ENCODE peak calls at places on chromosomes 12 and 14, in four cellular contexts. One of them, this sample, is unnamed.

GRCh38 chr14:74979442-74980397 is 23.0 kb upstream of the EIF2B2 start:
- DNase-seq in H9: peak
- DNase-seq in heart left ventricle: no peak
- DNase-seq in posterior cingulate gyrus: no peak
- DNase-seq in this sample: no peak

GRCh38 chr14:62468946-62469345 is 576.3 kb downstream of the KCNH5 start:
- DNase-seq in H9: no peak
- DNase-seq in heart left ventricle: no peak
- DNase-seq in posterior cingulate gyrus: no peak
- DNase-seq in this sample: no peak

GRCh38 chr14:65738339-65738738 is 325.8 kb downstream of the FUT8 start:
- DNase-seq in H9: no peak
- DNase-seq in heart left ventricle: no peak
- DNase-seq in posterior cingulate gyrus: no peak
- DNase-seq in this sample: no peak

GRCh38 chr14:91352696-91353692 is 64.6 kb downstream of the CCDC88C start:
- DNase-seq in H9: no peak
- DNase-seq in heart left ventricle: no peak
- DNase-seq in posterior cingulate gyrus: no peak
- DNase-seq in this sample: no peak

GRCh38 chr12:57759360-57759980 is 4.6 kb downstream of the MARCHF9 start:
- DNase-seq in H9: peak
- DNase-seq in heart left ventricle: no peak
- DNase-seq in posterior cingulate gyrus: no peak
- DNase-seq in this sample: no peak

GRCh38 chr12:26226629-26227375 is 31.4 kb downstream of the SSPN start:
- DNase-seq in H9: peak
- DNase-seq in heart left ventricle: no peak
- DNase-seq in posterior cingulate gyrus: peak
- DNase-seq in this sample: peak

GRCh38 chr12:52130695-52131094 is 51.2 kb downstream of the SMIM41 start:
- DNase-seq in H9: no peak
- DNase-seq in heart left ventricle: no peak
- DNase-seq in posterior cingulate gyrus: no peak
- DNase-seq in this sample: no peak

GRCh38 chr14:61145903-61146411 is 135.2 kb downstream of the TMEM30B start:
- DNase-seq in H9: no peak
- DNase-seq in heart left ventricle: no peak
- DNase-seq in posterior cingulate gyrus: no peak
- DNase-seq in this sample: no peak

GRCh38 chr14:24292118-24292807 is 7.3 kb downstream of the DHRS1 start:
- DNase-seq in H9: no peak
- DNase-seq in heart left ventricle: no peak
- DNase-seq in posterior cingulate gyrus: no peak
- DNase-seq in this sample: no peak

GRCh38 chr12:8628731-8629130 is 16.1 kb upstream of the AICDA start:
- DNase-seq in H9: no peak
- DNase-seq in heart left ventricle: no peak
- DNase-seq in posterior cingulate gyrus: no peak
- DNase-seq in this sample: no peak

GRCh38 chr12:21065845-21066244 is 65.1 kb upstream of the SLCO1B1 start:
- DNase-seq in H9: no peak
- DNase-seq in heart left ventricle: no peak
- DNase-seq in posterior cingulate gyrus: no peak
- DNase-seq in this sample: no peak

GRCh38 chr12:109115758-109116610 is at the start of gene ACACB:
- DNase-seq in H9: no peak
- DNase-seq in heart left ventricle: peak
- DNase-seq in posterior cingulate gyrus: peak
- DNase-seq in this sample: peak

GRCh38 chr14:33682746-33683145 is 268.1 kb downstream of the EGLN3 start:
- DNase-seq in H9: no peak
- DNase-seq in heart left ventricle: peak
- DNase-seq in posterior cingulate gyrus: no peak
- DNase-seq in this sample: no peak

GRCh38 chr12:28121899-28122655 is 68.2 kb upstream of the CCDC91 start:
- DNase-seq in H9: no peak
- DNase-seq in heart left ventricle: no peak
- DNase-seq in posterior cingulate gyrus: no peak
- DNase-seq in this sample: no peak

GRCh38 chr14:55446127-55446736 is 5.8 kb upstream of the TBPL2 start:
- DNase-seq in H9: peak
- DNase-seq in heart left ventricle: peak
- DNase-seq in posterior cingulate gyrus: peak
- DNase-seq in this sample: peak

GRCh38 chr14:95519699-95520098 is 3.2 kb upstream of the SYNE3 start:
- DNase-seq in H9: no peak
- DNase-seq in heart left ventricle: peak
- DNase-seq in posterior cingulate gyrus: no peak
- DNase-seq in this sample: no peak

GRCh38 chr12:25352078-25352918 is 101.6 kb upstream of the KRAS start:
- DNase-seq in H9: no peak
- DNase-seq in heart left ventricle: no peak
- DNase-seq in posterior cingulate gyrus: no peak
- DNase-seq in this sample: no peak

GRCh38 chr12:128815779-128816642 is 7.7 kb downstream of the SLC15A4 start:
- DNase-seq in H9: no peak
- DNase-seq in heart left ventricle: no peak
- DNase-seq in posterior cingulate gyrus: no peak
- DNase-seq in this sample: no peak

GRCh38 chr12:8697120-8697475 is 693 bp upstream of the RIMKLB start:
- DNase-seq in H9: peak
- DNase-seq in heart left ventricle: no peak
- DNase-seq in posterior cingulate gyrus: peak
- DNase-seq in this sample: no peak

GRCh38 chr12:43336962-43337555 is 214.9 kb downstream of the ADAMTS20 start:
- DNase-seq in H9: no peak
- DNase-seq in heart left ventricle: no peak
- DNase-seq in posterior cingulate gyrus: no peak
- DNase-seq in this sample: no peak

This sample was measured in substantia nigra.